ENCODE peak calls at places on chromosomes 11 and 22, in four cellular contexts. E is adrenal gland, R is cerebellar cortex, V is heart right ventricle. F is an unnamed sample.
A peak's percentile ranks its signal among the peaks of the same experiment; 100 is the strongest.

GRCh38 chr22:25726241-25726640 is 15.7 kb upstream of the MYO18B start:
- DNase-seq in E (no peak), R (no peak), V (no peak), F (no peak)

GRCh38 chr22:30806391-30806861 is 111.8 kb downstream of the OSBP2 start:
- DNase-seq in E (no peak), R (no peak), V (no peak), F (no peak)

GRCh38 chr11:1559103-1559951 is 12.7 kb downstream of the DUSP8 start:
- DNase-seq in E (peak; percentile 96), R (peak; percentile 93), V (peak; percentile 90), F (peak; percentile 96)

GRCh38 chr22:49957826-49958461 is 2.6 kb upstream of the PIM3 start:
- DNase-seq in E (no peak), R (no peak), V (peak; percentile 9), F (no peak)

GRCh38 chr11:114074546-114075342 is 15.2 kb downstream of the ZBTB16 start:
- DNase-seq in E (peak; percentile 55), R (no peak), V (no peak), F (no peak)

GRCh38 chr11:19891050-19891449 is 178.4 kb downstream of the NAV2 start:
- DNase-seq in E (no peak), R (no peak), V (no peak), F (no peak)

GRCh38 chr11:58513747-58514367 is 6.0 kb upstream of the OR5B21 start:
- DNase-seq in E (peak; percentile 33), R (peak; percentile 66), V (no peak), F (peak; percentile 67)

GRCh38 chr11:115197433-115197832 is 306.8 kb downstream of the CADM1 start:
- DNase-seq in E (no peak), R (no peak), V (no peak), F (no peak)